ENCODE peak calls at places on chromosomes 4 and X, in five cellular contexts. N is GM12878, M is HepG2, P is K562, L is H1. R is an unnamed sample.

GRCh38 chr4:184951668-184952160 is 66.6 kb upstream of the HELT start:
- DNase-seq in L (no peak), N (no peak), P (no peak), M (no peak), R (no peak)

GRCh38 chrX:16436348-16437188 is 213.4 kb upstream of the S100G start:
- DNase-seq in M (peak), P (peak), N (peak), L (peak), R (peak)

GRCh38 chrX:136457303-136457917 is 30.3 kb upstream of the BRS3 start:
- DNase-seq in P (no peak), M (no peak), N (no peak), L (no peak), R (no peak)

GRCh38 chrX:78747471-78747870 is at the start of gene LPAR4:
- DNase-seq in L (peak), P (no peak), N (no peak), M (no peak), R (no peak)

GRCh38 chrX:38126179-38126578 is 94.5 kb downstream of the SRPX start:
- DNase-seq in N (no peak), P (no peak), L (no peak), M (no peak), R (no peak)

GRCh38 chrX:72584165-72584564 is 11.5 kb upstream of the HDAC8 start:
- DNase-seq in P (peak), L (no peak), N (no peak), M (no peak), R (no peak)

GRCh38 chrX:107429090-107429489 is 20.4 kb upstream of the FRMPD3 start:
- DNase-seq in N (no peak), M (peak), L (peak), P (peak), R (no peak)

GRCh38 chr4:121138014-121138413 is 26.1 kb downstream of the TNIP3 start:
- DNase-seq in L (no peak), M (no peak), N (no peak), P (no peak), R (no peak)

GRCh38 chr4:39883645-39884044 is 94.1 kb downstream of the PDS5A start:
- DNase-seq in P (no peak), N (no peak), L (no peak), M (no peak), R (no peak)

GRCh38 chr4:119209077-119209476 is 3.4 kb upstream of the USP53 start:
- DNase-seq in M (peak), N (no peak), P (peak), L (no peak), R (peak)

GRCh38 chr4:28973591-28974350 is 1746.4 kb upstream of the PCDH7 start:
- DNase-seq in N (no peak), L (no peak), M (no peak), P (no peak), R (no peak)

GRCh38 chrX:27391601-27392000 is 71.5 kb downstream of the PPP4R3C start:
- DNase-seq in N (no peak), L (no peak), M (no peak), P (no peak), R (no peak)

GRCh38 chr4:7867701-7868429 is 71.8 kb downstream of the AFAP1 start:
- DNase-seq in N (no peak), P (no peak), L (no peak), M (no peak), R (no peak)

GRCh38 chrX:118807151-118808017 is 16.2 kb upstream of the ZCCHC12 start:
- DNase-seq in N (peak), L (no peak), M (peak), P (peak), R (peak)

GRCh38 chrX:129744881-129745321 is 6.1 kb downstream of the XPNPEP2 start:
- DNase-seq in L (no peak), P (peak), M (no peak), N (no peak), R (no peak)

GRCh38 chr4:143399113-143399949 is 62.7 kb downstream of the GAB1 start:
- DNase-seq in L (no peak), P (peak), M (peak), N (no peak), R (peak)

GRCh38 chr4:54225671-54226398 is 3.3 kb upstream of the PDGFRA start:
- DNase-seq in N (no peak), L (peak), M (no peak), P (no peak), R (no peak)

GRCh38 chr4:116332508-116332907 is 752.9 kb downstream of the TRAM1L1 start:
- DNase-seq in M (no peak), P (no peak), L (no peak), N (no peak), R (no peak)
- H2AFZ ChIP-seq in M (no peak), P (no peak), L (no peak), N (no peak), R (no peak)

GRCh38 chr4:1332686-1333085 is 14.3 kb upstream of the UVSSA start:
- DNase-seq in M (no peak), N (no peak), L (no peak), P (no peak), R (no peak)
- TF ChIP-seq SRF in M (no peak), N (no peak), L (no peak), P (no peak), R (no peak)

DNA sequence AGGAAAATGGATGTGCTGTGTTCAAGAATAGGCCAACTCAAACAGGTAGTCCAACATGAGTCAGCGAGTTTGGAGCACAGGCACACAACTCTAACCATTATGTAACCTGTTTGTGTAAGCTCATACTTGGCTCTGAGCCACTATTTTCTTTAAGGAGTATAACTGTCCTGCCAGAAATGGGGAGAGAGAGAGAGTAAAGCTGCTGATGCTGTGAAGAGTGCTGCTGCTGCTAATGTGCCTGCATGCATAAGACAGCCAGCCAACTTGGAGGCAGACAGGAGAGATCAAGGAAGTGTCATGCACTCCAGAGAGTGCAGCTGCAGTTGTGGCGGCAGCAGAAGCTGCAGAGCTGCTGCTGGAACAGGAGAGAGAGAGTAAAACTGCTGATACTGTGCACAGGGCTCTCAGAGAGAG is 11.7 kb upstream of the STATH start:
- DNase-seq in M (peak), N (no peak), P (no peak), L (no peak), R (no peak)
- H2AFZ ChIP-seq in M (no peak), N (no peak), P (no peak), L (peak), R (no peak)

GRCh38 chrX:24025741-24026402 is 1.1 kb downstream of the KLHL15 start:
- DNase-seq in L (peak), M (no peak), N (no peak), P (no peak), R (peak)
- TF ChIP-seq SRF in L (no peak), M (no peak), N (no peak), P (no peak), R (no peak)

GRCh38 chr4:126727461-126727860 is 905.3 kb upstream of the INTU start:
- DNase-seq in N (no peak), L (no peak), P (no peak), M (no peak), R (no peak)
- H2AFZ ChIP-seq in N (no peak), L (no peak), P (no peak), M (no peak), R (peak)

GRCh38 chr4:165634766-165635165 is 238.3 kb upstream of the TLL1 start:
- DNase-seq in L (no peak), M (no peak), P (no peak), N (no peak), R (no peak)

GRCh38 chr4:165631208-165631894 is 241.7 kb upstream of the TLL1 start:
- DNase-seq in M (no peak), P (no peak), L (no peak), N (no peak), R (no peak)

GRCh38 chr4:165635951-165636350 is 237.1 kb upstream of the TLL1 start:
- DNase-seq in L (no peak), N (no peak), M (no peak), P (no peak), R (no peak)

GRCh38 chr4:165631912-165632311 is 241.1 kb upstream of the TLL1 start:
- DNase-seq in N (no peak), P (no peak), L (no peak), M (no peak), R (no peak)

DNA sequence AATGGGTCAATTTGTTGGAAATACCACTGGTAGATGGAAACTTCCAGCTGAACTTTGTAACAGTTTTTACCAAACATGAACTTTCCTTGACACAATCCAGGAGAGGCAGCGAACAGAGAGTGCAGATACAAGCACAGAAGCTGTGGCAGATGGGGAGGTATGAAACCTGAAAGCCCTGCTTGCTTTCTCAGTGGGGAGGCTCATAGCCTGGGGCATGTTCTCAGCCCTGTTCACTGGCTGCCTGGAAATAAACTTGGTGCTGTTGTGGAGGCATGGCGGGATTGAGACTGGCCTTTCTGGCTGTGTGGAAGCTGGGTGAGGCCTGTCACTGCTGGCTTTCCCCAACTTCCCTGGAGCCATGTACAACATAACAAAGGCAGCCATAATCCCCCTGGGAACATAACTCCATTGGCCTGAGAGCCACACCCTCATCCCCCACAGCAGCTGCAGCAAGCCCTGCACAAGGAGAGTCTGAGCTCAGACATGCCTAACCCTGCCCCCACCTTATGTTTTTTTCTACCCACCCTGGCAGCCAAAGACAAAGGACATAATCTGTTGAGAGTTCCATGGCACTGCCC is 237.7 kb upstream of the TLL1 start:
- DNase-seq in L (no peak), M (no peak), N (no peak), P (no peak), R (no peak)
- TF ChIP-seq SRF in L (no peak), M (no peak), N (no peak), P (no peak), R (no peak)

DNA sequence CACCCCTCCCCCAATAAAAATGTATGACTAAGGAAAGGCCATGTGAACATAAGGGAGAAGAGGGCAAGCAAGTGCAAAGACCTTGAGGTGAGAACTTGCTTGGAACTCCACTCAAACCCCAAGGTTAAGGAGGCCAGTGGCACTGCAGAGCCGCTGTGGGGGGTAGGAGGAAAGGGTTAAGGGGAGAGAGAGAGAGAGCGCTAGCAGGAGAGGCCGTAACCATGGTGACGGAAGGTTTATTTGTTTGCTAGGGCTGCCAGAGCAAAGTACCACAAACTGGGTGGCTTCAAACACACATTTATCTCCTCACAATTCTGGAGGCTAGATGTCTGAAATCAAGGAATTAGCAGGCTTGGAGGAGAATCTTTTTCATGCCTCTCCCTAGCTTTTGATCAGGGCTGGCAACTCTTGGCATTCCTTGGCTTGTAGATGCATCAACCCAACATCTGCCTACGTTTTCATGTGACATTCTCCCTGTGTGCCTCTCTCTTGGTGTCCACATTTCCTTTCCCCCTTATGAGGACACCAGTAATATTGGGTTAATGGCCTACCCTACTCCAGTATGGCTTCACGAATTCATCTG is 35.2 kb downstream of the SMIM20 start:
- DNase-seq in N (no peak), P (no peak), M (peak), L (no peak), R (no peak)
- H2AFZ ChIP-seq in N (no peak), P (no peak), M (no peak), L (no peak), R (no peak)

GRCh38 chr4:5051692-5052423 is 578 bp downstream of the STK32B start:
- DNase-seq in L (peak), M (no peak), P (no peak), N (no peak), R (no peak)
- TF ChIP-seq SRF in L (no peak), M (no peak), P (no peak), N (no peak), R (no peak)

GRCh38 chr4:152968806-152969394 is 32.8 kb downstream of the FHDC1 start:
- DNase-seq in N (no peak), M (no peak), L (no peak), P (no peak), R (no peak)
- H2AFZ ChIP-seq in N (no peak), M (no peak), L (no peak), P (no peak), R (no peak)

R was measured in HCT116.